ENCODE peak calls at places on chromosome 12, in ten cellular contexts. C is H1, U is transverse colon, O is ovary, W is A549, G is stomach, R is esophagus muscularis mucosa, A is HepG2, P is suprapubic skin, K is GM12878. J is an unnamed sample.

GRCh38 chr12:108584456-108585065 is 13.3 kb downstream of the TMEM119 start:
- DNase-seq in O (no peak), U (no peak), R (no peak), P (no peak), A (no peak), W (no peak), C (no peak), K (no peak), G (no peak), J (no peak)

GRCh38 chr12:7645395-7646177 is 20.1 kb downstream of the APOBEC1 start:
- DNase-seq in W (peak), K (no peak), O (no peak), A (peak), G (no peak), P (no peak), U (no peak), R (no peak), C (no peak), J (no peak)

GRCh38 chr12:52870361-52871290 is 21.8 kb upstream of the KRT78 start:
- DNase-seq in G (peak), C (no peak), K (no peak), R (no peak), O (peak), P (no peak), W (peak), A (peak), U (peak), J (peak)

GRCh38 chr12:51593539-51593938 is 2.5 kb downstream of the SCN8A start:
- DNase-seq in K (no peak), U (peak), P (no peak), O (peak), R (no peak), C (no peak), G (no peak), W (no peak), A (peak), J (no peak)

GRCh38 chr12:51028126-51028810 is 2.1 kb upstream of the SLC11A2 start:
- DNase-seq in A (peak), G (no peak), O (no peak), W (peak), R (no peak), C (peak), K (no peak), U (peak), P (no peak), J (no peak)

GRCh38 chr12:76069339-76069738 is 15.1 kb downstream of the NAP1L1 start:
- DNase-seq in O (no peak), R (no peak), U (no peak), C (no peak), K (no peak), A (no peak), G (no peak), W (no peak), P (no peak), J (no peak)

GRCh38 chr12:120367252-120367923 is 1.6 kb downstream of the MSI1 start:
- DNase-seq in C (no peak), K (no peak), G (no peak), U (peak), A (no peak), W (peak), R (no peak), P (no peak), O (no peak), J (no peak)

GRCh38 chr12:53170876-53171724 is 9.4 kb upstream of the ZNF740 start:
- DNase-seq in R (no peak), O (no peak), W (no peak), C (no peak), K (no peak), A (no peak), P (no peak), G (peak), U (no peak), J (no peak)

GRCh38 chr12:6277982-6278438 is 32.5 kb upstream of the PLEKHG6 start:
- DNase-seq in K (no peak), A (no peak), R (no peak), G (peak), U (peak), O (no peak), P (no peak), W (peak), C (no peak), J (no peak)

GRCh38 chr12:24752763-24753462 is 196.0 kb downstream of the BCAT1 start:
- DNase-seq in A (peak), K (no peak), U (no peak), O (no peak), C (no peak), G (no peak), W (no peak), P (no peak), R (no peak), J (no peak)

GRCh38 chr12:11633968-11634367 is 15.5 kb upstream of the ETV6 start:
- DNase-seq in A (peak), P (no peak), K (no peak), O (no peak), W (no peak), C (no peak), G (no peak), R (no peak), U (no peak), J (no peak)

GRCh38 chr12:30882706-30883105 is 43.8 kb upstream of the TSPAN11 start:
- DNase-seq in K (no peak), P (no peak), U (no peak), W (no peak), C (no peak), O (no peak), R (no peak), A (no peak), G (no peak), J (no peak)

GRCh38 chr12:96249196-96250118 is 55.3 kb downstream of the ELK3 start:
- DNase-seq in K (no peak), P (no peak), W (no peak), R (peak), C (no peak), O (no peak), G (no peak), U (peak), A (no peak), J (peak)

GRCh38 chr12:51951843-51952722 is 584 bp downstream of the ACVR1B start:
- DNase-seq in R (no peak), G (no peak), U (peak), C (no peak), K (no peak), A (no peak), W (no peak), O (peak), P (no peak), J (peak)

GRCh38 chr12:127809236-127809635 is 457.7 kb upstream of the TMEM132C start:
- DNase-seq in K (no peak), U (no peak), A (no peak), P (no peak), O (no peak), C (no peak), R (no peak), G (no peak), W (peak), J (no peak)

GRCh38 chr12:93743999-93744689 is 67.0 kb downstream of the CRADD start:
- DNase-seq in R (no peak), A (no peak), P (no peak), W (no peak), C (no peak), U (no peak), K (no peak), G (no peak), O (no peak), J (no peak)

GRCh38 chr12:93915411-93915810 is 233.0 kb upstream of the PLXNC1 start:
- DNase-seq in G (no peak), P (no peak), W (no peak), C (no peak), A (no peak), O (no peak), R (no peak), K (no peak), U (no peak), J (no peak)

GRCh38 chr12:12796171-12796570 is 10.7 kb downstream of the APOLD1 start:
- DNase-seq in G (no peak), P (no peak), R (no peak), U (no peak), K (no peak), W (no peak), A (no peak), O (no peak), C (no peak), J (no peak)

GRCh38 chr12:119940881-119941280 is 48.2 kb upstream of the BICDL1 start:
- DNase-seq in P (no peak), A (peak), K (no peak), G (no peak), W (peak), U (no peak), R (no peak), O (no peak), C (peak), J (no peak)

GRCh38 chr12:28937196-28937595 is 211.9 kb upstream of the FAR2 start:
- DNase-seq in O (no peak), U (no peak), C (no peak), R (no peak), W (no peak), K (no peak), G (no peak), P (no peak), A (no peak), J (no peak)

GRCh38 chr12:24864796-24865125 is 84.1 kb downstream of the BCAT1 start:
- DNase-seq in G (no peak), R (no peak), W (no peak), P (no peak), A (no peak), K (no peak), U (no peak), O (no peak), C (no peak), J (no peak)

GRCh38 chr12:90407841-90408240 is 547.1 kb downstream of the CCER1 start:
- DNase-seq in U (no peak), R (no peak), W (no peak), O (no peak), A (no peak), K (no peak), C (no peak), G (no peak), P (no peak), J (no peak)

GRCh38 chr12:5051913-5052312 is 8.2 kb downstream of the KCNA5 start:
- DNase-seq in W (no peak), O (no peak), U (no peak), P (no peak), G (no peak), C (no peak), A (no peak), K (peak), R (no peak), J (no peak)

GRCh38 chr12:113136128-113136989 is 798 bp upstream of the RASAL1 start:
- DNase-seq in P (no peak), G (peak), W (peak), O (no peak), C (no peak), K (no peak), U (peak), R (no peak), A (no peak), J (no peak)

GRCh38 chr12:11693626-11694025 is 44.2 kb downstream of the ETV6 start:
- DNase-seq in P (no peak), G (no peak), A (no peak), O (no peak), C (no peak), U (no peak), R (no peak), K (no peak), W (no peak), J (no peak)

GRCh38 chr12:94676011-94676709 is 25.8 kb upstream of the TMCC3 start:
- DNase-seq in C (no peak), W (no peak), U (peak), R (no peak), P (no peak), A (no peak), G (peak), K (peak), O (no peak), J (peak)

GRCh38 chr12:11553871-11554533 is 95.5 kb upstream of the ETV6 start:
- DNase-seq in W (peak), P (no peak), U (peak), O (no peak), K (peak), G (peak), R (no peak), A (peak), C (peak), J (peak)

GRCh38 chr12:51773145-51773869 is 75.2 kb downstream of the FIGNL2 start:
- DNase-seq in C (no peak), K (no peak), O (no peak), R (no peak), W (peak), G (no peak), U (no peak), P (no peak), A (no peak), J (no peak)

GRCh38 chr12:123714302-123714627 is 2.1 kb downstream of the ATP6V0A2 start:
- DNase-seq in P (no peak), G (no peak), W (no peak), K (no peak), A (no peak), C (no peak), U (no peak), R (no peak), O (no peak), J (no peak)

GRCh38 chr12:69602954-69603353 is 7.8 kb downstream of the LRRC10 start:
- DNase-seq in A (no peak), P (no peak), G (no peak), W (peak), R (no peak), C (no peak), K (no peak), U (no peak), O (no peak), J (no peak)
- TF ChIP-seq CTCF in A (no peak), P (no peak), G (no peak), W (no peak), R (no peak), C (peak), K (no peak), U (no peak), O (no peak), J (no peak)

GRCh38 chr12:77746108-77746507 is 84.6 kb upstream of the NAV3 start:
- DNase-seq in R (no peak), U (no peak), P (no peak), K (peak), G (no peak), W (no peak), A (no peak), C (no peak), O (no peak), J (no peak)
- TF ChIP-seq EP300 in R (no peak), U (no peak), P (no peak), K (peak), G (no peak), W (no peak), A (no peak), C (no peak), O (no peak), J (no peak)

GRCh38 chr12:132392389-132393244 is 63.2 kb upstream of the GALNT9 start:
- DNase-seq in O (no peak), R (no peak), C (no peak), A (no peak), U (peak), W (no peak), G (no peak), P (peak), K (no peak), J (no peak)
- TF ChIP-seq CTCF in O (no peak), R (no peak), C (no peak), A (peak), U (no peak), W (no peak), G (no peak), P (no peak), K (no peak), J (no peak)

GRCh38 chr12:42213023-42213422 is 25.0 kb downstream of the YAF2 start:
- DNase-seq in G (no peak), O (no peak), R (no peak), P (no peak), K (no peak), C (no peak), W (no peak), U (peak), A (no peak), J (no peak)
- TF ChIP-seq EP300 in G (no peak), O (no peak), R (no peak), P (no peak), K (no peak), C (no peak), W (no peak), U (no peak), A (no peak), J (no peak)

DNA sequence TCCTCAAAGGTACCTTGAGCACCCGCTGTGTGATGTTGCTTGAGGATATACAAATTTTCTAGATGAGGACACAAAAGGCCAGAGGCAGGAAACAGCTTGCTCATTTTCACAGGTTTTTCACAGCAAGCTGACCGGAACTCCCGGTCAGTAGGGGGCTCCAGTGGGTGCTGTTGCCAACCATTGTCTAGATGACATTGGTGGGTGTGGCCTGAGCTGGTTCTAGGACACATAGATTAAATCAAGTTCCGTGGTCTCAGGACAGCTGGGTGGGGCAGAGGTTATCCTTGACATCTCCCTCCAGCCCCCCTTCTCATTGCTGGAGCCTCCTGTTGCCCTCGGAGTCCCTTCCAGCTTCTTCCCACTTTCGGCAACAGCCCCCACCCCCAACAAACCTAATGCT is 153.6 kb upstream of the FKBP4 start:
- DNase-seq in R (no peak), U (peak), G (no peak), P (no peak), K (no peak), A (no peak), C (no peak), O (no peak), W (peak), J (peak)
- TF ChIP-seq CTCF in R (no peak), U (no peak), G (no peak), P (no peak), K (no peak), A (peak), C (peak), O (no peak), W (peak), J (no peak)

DNA sequence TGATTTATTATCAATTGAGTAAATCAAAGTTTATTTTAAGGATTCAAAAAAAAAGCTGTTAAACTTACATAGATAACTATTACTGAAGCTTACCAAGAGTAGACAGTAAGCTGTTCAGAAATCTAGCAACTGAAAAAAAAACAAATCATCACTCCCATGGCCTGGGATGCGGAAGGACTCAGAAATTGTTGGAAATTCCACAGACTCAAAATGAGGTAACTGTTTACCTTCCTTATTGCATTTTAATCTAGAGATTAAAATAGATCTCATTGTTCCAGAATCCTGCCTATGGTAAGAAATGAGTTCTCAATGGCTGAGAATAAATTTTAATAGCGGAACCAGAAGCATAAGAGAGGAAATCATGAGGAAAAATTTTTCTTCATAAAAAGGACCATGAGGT is 87.2 kb downstream of the PPM1H start:
- DNase-seq in C (no peak), W (no peak), A (no peak), P (no peak), O (no peak), R (no peak), K (no peak), U (no peak), G (no peak), J (no peak)
- TF ChIP-seq EP300 in C (no peak), W (no peak), A (no peak), P (no peak), O (no peak), R (no peak), K (no peak), U (no peak), G (no peak), J (no peak)